ENCODE peak calls at places on chromosomes 11 and 22, in four cellular contexts. H is colonic mucosa, Q is iris pigment epithelial cell, T is AG09319. J is an unnamed sample.

GRCh38 chr22:18083406-18083805 is 5.6 kb downstream of the PEX26 start:
- DNase-seq in Q (no peak), T (no peak), H (no peak), J (no peak)

GRCh38 chr11:103241574-103241973 is 132.3 kb downstream of the DYNC2H1 start:
- DNase-seq in T (no peak), H (no peak), Q (no peak), J (no peak)

GRCh38 chr11:128565881-128566280 is 21.5 kb downstream of the ETS1 start:
- DNase-seq in Q (no peak), T (no peak), H (peak), J (no peak)

GRCh38 chr22:29994941-29995340 is 85.3 kb upstream of the HORMAD2 start:
- DNase-seq in T (no peak), Q (peak), H (peak), J (no peak)

GRCh38 chr11:898160-898517 is 12.5 kb downstream of the CHID1 start:
- DNase-seq in Q (peak), H (no peak), T (no peak), J (no peak)

GRCh38 chr22:19709063-19709769 is 5.1 kb upstream of the SEPTIN5 start:
- DNase-seq in T (no peak), H (no peak), Q (no peak), J (no peak)

GRCh38 chr22:27198518-27199035 is 541.2 kb downstream of the MIAT start:
- DNase-seq in T (no peak), Q (no peak), H (no peak), J (no peak)

GRCh38 chr11:57424802-57425564 is 1.9 kb downstream of the SLC43A3 start:
- DNase-seq in T (no peak), Q (peak), H (peak), J (peak)

GRCh38 chr22:28921585-28921879 is 38.2 kb downstream of the ZNRF3 start:
- DNase-seq in T (no peak), H (no peak), Q (no peak), J (no peak)